ENCODE peak calls at places on chromosomes 13 and 19, in eight cellular contexts. D, T, G, N, R, W, C and H are unnamed samples.

GRCh38 chr19:10419200-10419645 is 1.1 kb upstream of the PDE4A start:
- DNase-seq in T (peak; percentile 78), C (no peak), G (no peak), W (no peak), R (no peak), D (no peak), N (no peak), H (no peak)

GRCh38 chr13:33107403-33107760 is 91.2 kb downstream of the KL start:
- DNase-seq in W (no peak), N (no peak), R (no peak), D (no peak), G (no peak), C (no peak), T (no peak), H (no peak)

GRCh38 chr13:113963376-113963775 is 10.5 kb downstream of the C13orf46 start:
- DNase-seq in D (no peak), G (no peak), W (no peak), C (no peak), R (peak; percentile 9), T (peak; percentile 13), N (no peak), H (no peak)

GRCh38 chr19:33175886-33176669 is 18.1 kb upstream of the LRP3 start:
- DNase-seq in T (peak; percentile 30), W (no peak), C (no peak), N (peak; percentile 50), R (no peak), G (peak; percentile 30), D (peak; percentile 47), H (no peak)

GRCh38 chr13:50244355-50244912 is 229.2 kb downstream of the KCNRG start:
- DNase-seq in D (no peak), R (no peak), W (no peak), T (no peak), G (no peak), C (no peak), N (no peak), H (no peak)

GRCh38 chr19:29672319-29672932 is 7.2 kb downstream of the PLEKHF1 start:
- DNase-seq in C (no peak), D (no peak), G (no peak), N (no peak), T (no peak), R (no peak), W (no peak), H (no peak)

GRCh38 chr13:51583875-51584730 is at the start of gene WDFY2:
- DNase-seq in W (peak; percentile 99), C (peak; percentile 98), N (peak; percentile 100), D (peak; percentile 100), T (peak; percentile 99), G (peak; percentile 100), R (peak; percentile 99), H (peak; percentile 98)

GRCh38 chr13:78657699-78658629 is 991 bp downstream of the OBI1 start:
- DNase-seq in R (no peak), G (no peak), W (no peak), T (no peak), D (peak; percentile 17), C (peak; percentile 38), N (no peak), H (no peak)

GRCh38 chr13:111050539-111050879 is 64.6 kb upstream of the ARHGEF7 start:
- DNase-seq in N (no peak), D (no peak), C (no peak), G (no peak), R (no peak), W (no peak), T (no peak), H (no peak)

GRCh38 chr13:78326608-78327007 is 276.7 kb downstream of the POU4F1 start:
- DNase-seq in W (no peak), G (no peak), D (no peak), N (no peak), T (no peak), R (no peak), C (peak; percentile 20), H (no peak)

GRCh38 chr19:57512845-57513244 is 13.1 kb downstream of the ZNF773 start:
- DNase-seq in C (no peak), W (no peak), N (no peak), R (no peak), D (peak; percentile 32), G (no peak), T (no peak), H (no peak)

GRCh38 chr19:28039677-28040381 is 1173.1 kb downstream of the UQCRFS1 start:
- DNase-seq in D (no peak), T (no peak), W (no peak), N (no peak), C (no peak), G (no peak), R (no peak), H (no peak)

GRCh38 chr19:6532244-6532999 is 1.6 kb downstream of the TNFSF9 start:
- DNase-seq in G (no peak), N (no peak), D (no peak), C (no peak), W (no peak), R (no peak), T (peak; percentile 27), H (no peak)

GRCh38 chr19:1251503-1252220 is 3.3 kb downstream of the MIDN start:
- DNase-seq in C (no peak), G (peak; percentile 88), D (no peak), T (peak; percentile 71), R (peak; percentile 84), W (peak; percentile 60), N (no peak), H (peak; percentile 44)

GRCh38 chr19:1252818-1253513 is 4.6 kb downstream of the MIDN start:
- DNase-seq in T (peak; percentile 87), N (peak; percentile 96), G (peak; percentile 94), D (peak; percentile 99), C (peak; percentile 79), W (peak; percentile 67), R (peak; percentile 91), H (peak; percentile 73)

GRCh38 chr19:1253514-1254080 is 5.2 kb downstream of the MIDN start:
- DNase-seq in T (no peak), R (no peak), W (no peak), D (no peak), G (no peak), N (no peak), C (peak; percentile 56), H (no peak)

GRCh38 chr19:1251233-1251502 is 2.8 kb downstream of the MIDN start:
- DNase-seq in T (no peak), N (peak; percentile 83), W (no peak), G (peak; percentile 82), R (no peak), C (peak; percentile 51), D (peak; percentile 82), H (no peak)

DNA sequence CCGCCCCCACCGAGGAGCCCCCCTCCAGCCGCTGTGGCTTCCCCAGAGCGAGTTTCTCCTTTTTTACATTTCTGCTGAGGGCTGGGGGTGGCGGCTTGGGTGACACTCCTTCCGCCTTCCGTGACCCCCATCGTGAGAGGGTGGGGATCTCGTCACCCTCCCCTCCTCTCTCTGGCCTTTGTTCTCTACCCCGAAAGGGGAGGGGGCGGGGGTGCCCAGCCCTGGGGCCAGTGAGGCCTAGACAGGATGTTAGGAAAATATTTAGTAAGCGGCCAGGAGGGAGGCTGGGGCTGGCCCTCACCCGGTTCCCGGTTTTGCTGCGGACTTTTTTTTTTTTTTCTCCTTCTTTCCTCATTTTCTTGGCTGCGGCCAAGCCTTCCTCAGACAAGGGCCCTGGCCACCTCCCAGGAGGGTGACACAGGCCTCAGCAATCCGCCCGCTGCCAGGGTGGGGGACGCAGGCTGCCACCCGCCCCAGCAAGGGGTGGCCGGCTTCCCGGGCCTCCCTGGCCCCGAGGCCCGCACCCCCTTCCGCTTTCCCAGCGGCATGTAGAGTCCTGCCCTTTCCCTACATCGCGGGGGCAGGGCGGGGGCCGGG is 3.9 kb downstream of the MIDN start:
- DNase-seq in R (peak; percentile 90), G (peak; percentile 96), C (peak; percentile 81), W (peak; percentile 53), D (peak; percentile 99), N (peak; percentile 96), T (peak; percentile 78), H (peak; percentile 52)
- H3K36me3 ChIP-seq in R (peaks cover 64% of the 10 kb centered on the region), G (peaks cover 28% of the 10 kb centered on the region), C (peaks cover 45% of the 10 kb centered on the region), W (peaks cover 30% of the 10 kb centered on the region), D (peaks cover 35% of the 10 kb centered on the region), N (peaks cover 39% of the 10 kb centered on the region), T (peaks cover 29% of the 10 kb centered on the region), H (peaks cover 38% of the 10 kb centered on the region)

DNA sequence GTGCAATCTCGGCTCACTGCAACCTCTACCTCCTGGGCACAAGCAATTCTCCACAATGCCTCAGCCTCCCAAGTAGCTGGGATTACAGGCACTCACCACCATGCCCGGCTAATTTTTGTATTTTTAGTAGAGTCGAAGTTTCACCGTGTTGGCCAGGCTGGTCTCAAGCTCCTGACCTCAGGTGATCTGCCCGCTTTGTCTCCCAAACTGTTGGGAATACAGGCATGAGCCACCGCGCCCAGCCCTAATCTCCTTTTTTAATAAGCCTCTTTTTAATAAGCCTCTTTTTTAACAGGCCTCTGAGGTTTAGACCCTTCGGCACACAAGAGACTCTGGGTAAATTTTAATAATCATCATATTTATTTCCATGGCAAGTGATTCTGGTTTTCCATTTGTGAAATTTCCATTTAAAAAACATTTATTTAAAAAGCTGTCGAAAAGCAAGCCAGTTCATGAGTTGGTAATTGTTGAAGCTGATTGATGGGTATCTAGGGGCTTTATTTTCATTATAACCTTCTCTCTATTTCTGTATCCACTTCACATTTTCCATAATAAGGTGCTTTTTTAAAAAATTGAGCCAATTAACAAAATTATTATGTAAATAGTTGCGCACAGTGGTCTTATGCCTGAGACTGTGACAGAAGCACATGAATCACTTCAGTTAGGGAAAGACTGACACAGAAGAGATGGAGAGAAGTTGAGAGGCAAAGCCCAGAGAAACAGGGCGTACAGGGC is 11.8 kb downstream of the POU2F2 start:
- DNase-seq in N (no peak), T (no peak), G (no peak), D (no peak), R (no peak), W (no peak), C (no peak), H (no peak)
- H3K4me1 ChIP-seq in N (no peaks in the 10 kb centered on the region), T (peaks cover 44% of the 10 kb centered on the region), G (peaks cover 13% of the 10 kb centered on the region), D (no peaks in the 10 kb centered on the region), R (no peaks in the 10 kb centered on the region), W (peaks cover 46% of the 10 kb centered on the region), C (peaks cover 14% of the 10 kb centered on the region), H (peaks cover 39% of the 10 kb centered on the region)

GRCh38 chr19:15250635-15250993 is 18.4 kb upstream of the EPHX3 start:
- DNase-seq in N (no peak), R (no peak), D (no peak), C (no peak), T (no peak), G (no peak), W (no peak), H (no peak)
- H3K36me3 ChIP-seq in N (peaks cover 32% of the 10 kb centered on the region), R (peaks cover 55% of the 10 kb centered on the region), D (peaks cover 53% of the 10 kb centered on the region), C (peaks cover 55% of the 10 kb centered on the region), T (peaks cover 51% of the 10 kb centered on the region), G (peaks cover 13% of the 10 kb centered on the region), W (peaks cover 97% of the 10 kb centered on the region), H (peaks cover 96% of the 10 kb centered on the region)

DNA sequence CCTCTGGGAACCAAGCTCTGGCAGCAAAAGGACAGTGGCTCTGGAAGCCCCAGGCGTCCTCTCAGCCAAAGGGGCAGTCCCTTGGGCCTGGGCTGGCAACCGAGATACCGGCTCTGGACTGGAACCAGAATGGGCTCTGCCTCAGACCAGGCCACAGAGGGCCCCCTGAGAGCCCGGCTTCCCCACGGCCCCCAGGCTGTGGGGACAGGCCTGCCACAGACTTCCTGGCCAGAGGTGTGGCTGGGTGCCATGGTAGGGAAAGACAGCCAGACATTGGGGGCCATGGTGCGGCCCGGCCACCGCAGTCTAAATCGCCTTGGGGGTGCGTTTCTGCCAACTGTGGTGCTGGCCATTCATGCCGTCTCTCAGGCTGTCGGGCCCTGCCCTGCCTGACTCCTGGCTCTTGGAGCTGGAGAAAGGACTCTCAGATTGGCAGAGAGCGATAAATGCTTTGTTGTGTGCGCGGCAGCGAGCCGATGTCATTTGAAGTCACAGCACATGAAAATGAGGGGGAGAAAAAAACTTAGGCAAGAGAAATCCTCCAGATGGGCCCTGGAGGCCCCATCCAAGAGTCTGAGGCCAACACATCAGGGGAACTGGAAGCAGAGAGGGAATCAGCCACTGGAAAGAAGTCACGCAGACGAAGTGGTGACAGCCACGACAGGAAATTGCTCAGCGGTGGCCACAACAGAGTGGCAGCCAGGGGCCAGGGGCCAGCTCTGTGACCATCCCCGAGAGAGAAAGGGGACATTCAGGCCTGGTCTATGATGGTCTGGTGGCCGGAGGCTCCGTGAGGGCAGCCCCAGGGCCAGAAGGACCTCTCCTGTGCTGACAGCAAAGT is 26.5 kb downstream of the SH3GL1 start:
- DNase-seq in T (no peak), G (no peak), N (peak; percentile 71), C (no peak), W (no peak), D (peak; percentile 43), R (peak; percentile 55), H (no peak)
- H3K4me1 ChIP-seq in T (peaks cover 52% of the 10 kb centered on the region), G (peaks cover 98% of the 10 kb centered on the region), N (peaks cover 82% of the 10 kb centered on the region), C (peaks cover 54% of the 10 kb centered on the region), W (peaks cover 69% of the 10 kb centered on the region), D (peaks cover 31% of the 10 kb centered on the region), R (peaks cover 94% of the 10 kb centered on the region), H (peaks cover 54% of the 10 kb centered on the region)